ENCODE peak calls at places on chromosomes 4 and X, in eight cellular contexts. One of them, this sample, is unnamed. For H3K9me2, the result is how much of the 10 kb centered on the place peaks cover.

GRCh38 chrX:2545144-2545543 is 44.4 kb upstream of the DHRSX start:
- DNase-seq in PC-3: no peak
- DNase-seq in GM23248: no peak
- DNase-seq in OCI-LY7: no peak
- DNase-seq in MM.1S: no peak
- DNase-seq in GM23338: no peak
- DNase-seq in hepatocyte: no peak
- DNase-seq in SK-N-SH: no peak
- DNase-seq in this sample: no peak

GRCh38 chrX:65718538-65718937 is 51.1 kb downstream of the MSN start:
- DNase-seq in PC-3: no peak
- DNase-seq in GM23248: no peak
- DNase-seq in OCI-LY7: no peak
- DNase-seq in MM.1S: no peak
- DNase-seq in GM23338: no peak
- DNase-seq in hepatocyte: no peak
- DNase-seq in SK-N-SH: no peak
- DNase-seq in this sample: no peak

GRCh38 chr4:168558587-168558986 is 61.7 kb downstream of the PALLD start:
- DNase-seq in PC-3: peak
- DNase-seq in GM23248: peak
- DNase-seq in OCI-LY7: no peak
- DNase-seq in MM.1S: no peak
- DNase-seq in GM23338: peak
- DNase-seq in hepatocyte: no peak
- DNase-seq in SK-N-SH: no peak
- DNase-seq in this sample: no peak

GRCh38 chr4:41874873-41875272 is 60.4 kb upstream of the TMEM33 start:
- DNase-seq in PC-3: no peak
- DNase-seq in GM23248: no peak
- DNase-seq in OCI-LY7: no peak
- DNase-seq in MM.1S: no peak
- DNase-seq in GM23338: no peak
- DNase-seq in hepatocyte: no peak
- DNase-seq in SK-N-SH: no peak
- DNase-seq in this sample: no peak

GRCh38 chr4:114072781-114073180 is 93.3 kb upstream of the ARSJ start:
- DNase-seq in PC-3: no peak
- DNase-seq in GM23248: no peak
- DNase-seq in OCI-LY7: no peak
- DNase-seq in MM.1S: no peak
- DNase-seq in GM23338: no peak
- DNase-seq in hepatocyte: no peak
- DNase-seq in SK-N-SH: no peak
- DNase-seq in this sample: no peak

GRCh38 chr4:48175806-48176205 is 41.8 kb upstream of the TXK start:
- DNase-seq in PC-3: peak
- DNase-seq in GM23248: no peak
- DNase-seq in OCI-LY7: no peak
- DNase-seq in MM.1S: no peak
- DNase-seq in GM23338: no peak
- DNase-seq in hepatocyte: no peak
- DNase-seq in SK-N-SH: no peak
- DNase-seq in this sample: no peak

GRCh38 chrX:153870791-153871360 is 15.1 kb downstream of the L1CAM start:
- DNase-seq in PC-3: no peak
- DNase-seq in GM23248: no peak
- DNase-seq in OCI-LY7: no peak
- DNase-seq in MM.1S: no peak
- DNase-seq in GM23338: no peak
- DNase-seq in hepatocyte: no peak
- DNase-seq in SK-N-SH: peak
- DNase-seq in this sample: no peak

GRCh38 chr4:47219586-47219985 is 188.2 kb downstream of the GABRB1 start:
- DNase-seq in PC-3: no peak
- DNase-seq in GM23248: no peak
- DNase-seq in OCI-LY7: no peak
- DNase-seq in MM.1S: no peak
- DNase-seq in GM23338: no peak
- DNase-seq in hepatocyte: no peak
- DNase-seq in SK-N-SH: no peak
- DNase-seq in this sample: no peak

GRCh38 chr4:134470544-134470943 is 269.0 kb upstream of the PABPC4L start:
- DNase-seq in PC-3: peak
- DNase-seq in GM23248: no peak
- DNase-seq in OCI-LY7: no peak
- DNase-seq in MM.1S: peak
- DNase-seq in GM23338: peak
- DNase-seq in hepatocyte: peak
- DNase-seq in SK-N-SH: no peak
- DNase-seq in this sample: no peak

GRCh38 chr4:72418458-72418857 is 150.6 kb downstream of the ADAMTS3 start:
- DNase-seq in PC-3: peak
- DNase-seq in GM23248: peak
- DNase-seq in OCI-LY7: no peak
- DNase-seq in MM.1S: no peak
- DNase-seq in GM23338: no peak
- DNase-seq in hepatocyte: peak
- DNase-seq in SK-N-SH: peak
- DNase-seq in this sample: no peak

GRCh38 chr4:126956192-126956897 is 676.4 kb upstream of the INTU start:
- DNase-seq in PC-3: no peak
- DNase-seq in GM23248: no peak
- DNase-seq in OCI-LY7: no peak
- DNase-seq in MM.1S: no peak
- DNase-seq in GM23338: no peak
- DNase-seq in hepatocyte: no peak
- DNase-seq in SK-N-SH: no peak
- DNase-seq in this sample: no peak
- H3K9me2 ChIP-seq in PC-3: under half
- H3K9me2 ChIP-seq in GM23248: under half
- H3K9me2 ChIP-seq in OCI-LY7: under half
- H3K9me2 ChIP-seq in MM.1S: under half
- H3K9me2 ChIP-seq in GM23338: under half
- H3K9me2 ChIP-seq in hepatocyte: under half
- H3K9me2 ChIP-seq in SK-N-SH: under half
- H3K9me2 ChIP-seq in this sample: under half

GRCh38 chr4:25867781-25868180 is 5.0 kb upstream of the SEL1L3 start:
- DNase-seq in PC-3: no peak
- DNase-seq in GM23248: no peak
- DNase-seq in OCI-LY7: no peak
- DNase-seq in MM.1S: no peak
- DNase-seq in GM23338: no peak
- DNase-seq in hepatocyte: no peak
- DNase-seq in SK-N-SH: no peak
- DNase-seq in this sample: no peak

GRCh38 chr4:25863906-25864418 is 1.2 kb upstream of the SEL1L3 start:
- DNase-seq in PC-3: no peak
- DNase-seq in GM23248: no peak
- DNase-seq in OCI-LY7: peak
- DNase-seq in MM.1S: no peak
- DNase-seq in GM23338: peak
- DNase-seq in hepatocyte: no peak
- DNase-seq in SK-N-SH: no peak
- DNase-seq in this sample: no peak

GRCh38 chr4:25862411-25863346 is at the start of gene SEL1L3:
- DNase-seq in PC-3: peak
- DNase-seq in GM23248: peak
- DNase-seq in OCI-LY7: peak
- DNase-seq in MM.1S: peak
- DNase-seq in GM23338: peak
- DNase-seq in hepatocyte: peak
- DNase-seq in SK-N-SH: peak
- DNase-seq in this sample: no peak

GRCh38 chr4:25863347-25863784 is 578 bp upstream of the SEL1L3 start:
- DNase-seq in PC-3: peak
- DNase-seq in GM23248: no peak
- DNase-seq in OCI-LY7: peak
- DNase-seq in MM.1S: no peak
- DNase-seq in GM23338: peak
- DNase-seq in hepatocyte: peak
- DNase-seq in SK-N-SH: peak
- DNase-seq in this sample: no peak

GRCh38 chr4:25865586-25865985 is 2.8 kb upstream of the SEL1L3 start:
- DNase-seq in PC-3: peak
- DNase-seq in GM23248: peak
- DNase-seq in OCI-LY7: peak
- DNase-seq in MM.1S: peak
- DNase-seq in GM23338: peak
- DNase-seq in hepatocyte: peak
- DNase-seq in SK-N-SH: no peak
- DNase-seq in this sample: peak
- TF ChIP-seq EZH2phosphoT487 in PC-3: no peak
- TF ChIP-seq EZH2phosphoT487 in GM23248: no peak
- TF ChIP-seq EZH2phosphoT487 in OCI-LY7: no peak
- TF ChIP-seq EZH2phosphoT487 in MM.1S: no peak
- TF ChIP-seq EZH2phosphoT487 in GM23338: no peak
- TF ChIP-seq EZH2phosphoT487 in hepatocyte: no peak
- TF ChIP-seq EZH2phosphoT487 in SK-N-SH: no peak
- TF ChIP-seq EZH2phosphoT487 in this sample: no peak

GRCh38 chr4:120920666-120921065 is 1.9 kb downstream of the PRDM5 start:
- DNase-seq in PC-3: no peak
- DNase-seq in GM23248: no peak
- DNase-seq in OCI-LY7: no peak
- DNase-seq in MM.1S: no peak
- DNase-seq in GM23338: no peak
- DNase-seq in hepatocyte: no peak
- DNase-seq in SK-N-SH: no peak
- DNase-seq in this sample: no peak

GRCh38 chr4:120921456-120922389 is 803 bp downstream of the PRDM5 start:
- DNase-seq in PC-3: peak
- DNase-seq in GM23248: peak
- DNase-seq in OCI-LY7: no peak
- DNase-seq in MM.1S: peak
- DNase-seq in GM23338: peak
- DNase-seq in hepatocyte: peak
- DNase-seq in SK-N-SH: no peak
- DNase-seq in this sample: no peak

GRCh38 chr4:120924931-120925330 is 2.4 kb upstream of the PRDM5 start:
- DNase-seq in PC-3: peak
- DNase-seq in GM23248: no peak
- DNase-seq in OCI-LY7: no peak
- DNase-seq in MM.1S: no peak
- DNase-seq in GM23338: no peak
- DNase-seq in hepatocyte: no peak
- DNase-seq in SK-N-SH: no peak
- DNase-seq in this sample: no peak

GRCh38 chr4:120923201-120923522 is 636 bp upstream of the PRDM5 start:
- DNase-seq in PC-3: no peak
- DNase-seq in GM23248: no peak
- DNase-seq in OCI-LY7: no peak
- DNase-seq in MM.1S: no peak
- DNase-seq in GM23338: no peak
- DNase-seq in hepatocyte: no peak
- DNase-seq in SK-N-SH: no peak
- DNase-seq in this sample: no peak

DNA sequence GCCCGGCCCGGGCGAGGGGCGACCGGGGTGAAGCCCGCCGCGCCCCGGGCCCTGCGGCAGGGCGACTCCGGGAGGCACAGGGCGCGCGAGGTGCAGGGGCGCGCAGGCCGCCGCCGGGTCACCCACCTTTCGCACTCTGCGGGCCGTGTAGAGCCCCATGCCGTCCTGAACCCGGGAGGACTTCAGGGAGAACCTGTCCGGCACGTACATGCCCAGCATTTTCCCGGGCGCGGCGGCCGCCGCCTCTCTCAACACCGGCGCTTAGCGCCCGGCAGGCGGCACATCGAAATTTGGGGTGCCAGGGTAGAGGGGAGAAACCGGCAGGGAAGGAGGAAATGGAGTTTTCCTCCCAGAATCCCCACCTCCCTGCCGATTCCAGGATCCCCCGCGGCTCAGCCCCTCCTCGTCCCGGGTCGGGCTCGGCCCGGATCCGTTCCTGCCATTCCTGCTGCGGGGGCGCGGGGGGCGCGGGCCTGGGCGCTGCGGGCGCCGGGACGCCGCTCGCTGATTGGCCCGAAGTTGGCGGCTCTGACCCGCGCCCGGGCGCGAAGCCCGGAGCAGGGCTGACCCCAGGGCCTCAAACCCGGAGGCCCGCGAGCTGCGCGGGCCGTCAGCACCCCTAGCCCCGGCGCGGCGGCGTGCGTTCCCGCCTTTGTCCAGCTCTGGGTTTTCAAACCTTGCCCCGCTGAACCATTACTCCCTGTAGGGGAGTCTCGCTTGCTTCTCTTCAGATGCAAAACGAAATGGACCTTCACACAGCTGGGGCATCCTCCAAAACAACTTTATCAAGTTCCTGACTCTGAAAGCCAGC is at the start of gene PRDM5:
- DNase-seq in PC-3: peak
- DNase-seq in GM23248: peak
- DNase-seq in OCI-LY7: no peak
- DNase-seq in MM.1S: peak
- DNase-seq in GM23338: peak
- DNase-seq in hepatocyte: peak
- DNase-seq in SK-N-SH: peak
- DNase-seq in this sample: no peak
- H3K4me3 ChIP-seq in PC-3: peak
- H3K4me3 ChIP-seq in GM23248: peak
- H3K4me3 ChIP-seq in OCI-LY7: no peak
- H3K4me3 ChIP-seq in MM.1S: peak
- H3K4me3 ChIP-seq in GM23338: peak
- H3K4me3 ChIP-seq in hepatocyte: peak
- H3K4me3 ChIP-seq in SK-N-SH: peak
- H3K4me3 ChIP-seq in this sample: peak

GRCh38 chr4:147855670-147856069 is 123.8 kb downstream of the ARHGAP10 start:
- DNase-seq in PC-3: no peak
- DNase-seq in GM23248: no peak
- DNase-seq in OCI-LY7: no peak
- DNase-seq in MM.1S: no peak
- DNase-seq in GM23338: no peak
- DNase-seq in hepatocyte: no peak
- DNase-seq in SK-N-SH: no peak
- DNase-seq in this sample: no peak
- H3K9me2 ChIP-seq in PC-3: under half
- H3K9me2 ChIP-seq in GM23248: under half
- H3K9me2 ChIP-seq in OCI-LY7: under half
- H3K9me2 ChIP-seq in MM.1S: under half
- H3K9me2 ChIP-seq in GM23338: under half
- H3K9me2 ChIP-seq in hepatocyte: under half
- H3K9me2 ChIP-seq in SK-N-SH: under half
- H3K9me2 ChIP-seq in this sample: under half

This sample was measured in HCT116.